ENCODE peak calls at places on chromosomes 7 and 10, in six cellular contexts. E, N, L, V, F and C are unnamed samples.

GRCh38 chr10:97760461-97761257 is 11.1 kb downstream of the SFRP5 start:
- DNase-seq in F (no peak), V (no peak), L (no peak), E (no peak), N (no peak), C (no peak)

GRCh38 chr10:114538544-114538906 is 119.5 kb downstream of the ABLIM1 start:
- DNase-seq in N (peak), L (peak), E (peak), V (no peak), F (no peak), C (no peak)

GRCh38 chr7:42606217-42606905 is 305.5 kb downstream of the C7orf25 start:
- DNase-seq in L (no peak), E (no peak), V (no peak), N (no peak), F (no peak), C (no peak)

GRCh38 chr10:127939786-127940330 is 33.0 kb downstream of the PTPRE start:
- DNase-seq in V (no peak), F (peak), N (no peak), E (no peak), L (no peak), C (no peak)

GRCh38 chr10:63554666-63555065 is 33.5 kb downstream of the REEP3 start:
- DNase-seq in L (peak), F (peak), V (no peak), N (no peak), E (no peak), C (no peak)

GRCh38 chr10:74011016-74011415 is 13.1 kb downstream of the VCL start:
- DNase-seq in V (no peak), L (no peak), F (no peak), E (no peak), N (no peak), C (no peak)

GRCh38 chr7:117035463-117035862 is 82.2 kb downstream of the ST7 start:
- DNase-seq in V (no peak), E (no peak), N (no peak), F (no peak), L (no peak), C (no peak)

GRCh38 chr7:69182596-69183467 is 415.4 kb upstream of the AUTS2 start:
- DNase-seq in E (no peak), F (no peak), L (no peak), V (no peak), N (no peak), C (no peak)

GRCh38 chr10:48708144-48708543 is 23.5 kb downstream of the WDFY4 start:
- DNase-seq in V (no peak), E (no peak), N (no peak), L (no peak), F (no peak), C (no peak)

GRCh38 chr10:68957284-68957615 is 1.3 kb downstream of the DDX21 start:
- DNase-seq in F (no peak), V (no peak), E (no peak), N (no peak), L (no peak), C (no peak)

GRCh38 chr7:97016392-97017196 is 8.0 kb downstream of the DLX5 start:
- DNase-seq in N (peak), E (no peak), V (no peak), L (no peak), F (no peak), C (no peak)

GRCh38 chr10:7788640-7789335 is 811 bp downstream of the ATP5F1C start:
- DNase-seq in N (no peak), L (no peak), V (no peak), E (no peak), F (no peak), C (peak)

GRCh38 chr10:1061930-1062769 is 6.0 kb downstream of the WDR37 start:
- DNase-seq in N (no peak), F (no peak), E (no peak), L (no peak), V (no peak), C (no peak)

GRCh38 chr10:58179238-58179637 is 88.5 kb downstream of the IPMK start:
- DNase-seq in F (peak), V (no peak), E (no peak), N (no peak), L (no peak), C (no peak)
- H3K27ac ChIP-seq in F (no peak), V (no peak), E (no peak), N (no peak), L (no peak), C (no peak)

GRCh38 chr7:30977222-30977621 is 13.5 kb downstream of the GHRHR start:
- DNase-seq in V (no peak), E (no peak), F (no peak), L (no peak), N (no peak), C (peak)

GRCh38 chr7:30980751-30981150 is 17.0 kb downstream of the GHRHR start:
- DNase-seq in E (no peak), F (no peak), N (no peak), V (no peak), L (no peak), C (no peak)

GRCh38 chr7:30979027-30979426 is 15.3 kb downstream of the GHRHR start:
- DNase-seq in E (no peak), N (no peak), L (no peak), V (no peak), F (no peak), C (no peak)

GRCh38 chr7:30977896-30978564 is 14.3 kb downstream of the GHRHR start:
- DNase-seq in F (no peak), V (no peak), E (peak), N (peak), L (no peak), C (peak)

GRCh38 chr7:30980194-30980593 is 16.4 kb downstream of the GHRHR start:
- DNase-seq in E (no peak), N (no peak), V (no peak), F (no peak), L (no peak), C (no peak)
- H3K27ac ChIP-seq in E (no peak), N (no peak), V (no peak), F (no peak), L (no peak), C (no peak)

DNA sequence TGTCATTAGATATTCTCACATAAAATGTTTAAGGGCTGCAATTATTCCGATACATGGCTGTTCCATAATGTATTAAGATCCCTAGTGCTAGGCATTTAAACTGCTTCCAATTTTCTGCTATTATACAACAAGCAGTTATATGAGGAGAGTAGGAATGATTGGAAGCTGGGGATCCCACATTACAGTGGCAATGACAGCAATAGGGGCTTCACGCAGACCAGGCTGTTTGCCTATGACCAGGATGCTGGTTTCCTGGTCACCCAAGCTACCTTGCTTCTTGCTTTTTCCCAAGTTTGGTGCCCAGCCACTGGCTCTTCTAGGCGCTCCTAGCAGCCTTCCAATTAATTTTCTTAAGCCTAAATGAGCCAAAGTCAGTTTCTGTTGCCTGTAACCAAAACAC is 39.3 kb downstream of the SMURF1 start:
- DNase-seq in V (no peak), F (no peak), N (no peak), L (no peak), E (no peak), C (no peak)
- H3K27ac ChIP-seq in V (no peak), F (no peak), N (no peak), L (no peak), E (no peak), C (no peak)

GRCh38 chr10:79487296-79488194 is 24.8 kb upstream of the EIF5AL1 start:
- DNase-seq in L (peak), V (peak), F (no peak), E (peak), N (peak), C (peak)
- H3K27ac ChIP-seq in L (no peak), V (no peak), F (no peak), E (no peak), N (no peak), C (peak)

DNA sequence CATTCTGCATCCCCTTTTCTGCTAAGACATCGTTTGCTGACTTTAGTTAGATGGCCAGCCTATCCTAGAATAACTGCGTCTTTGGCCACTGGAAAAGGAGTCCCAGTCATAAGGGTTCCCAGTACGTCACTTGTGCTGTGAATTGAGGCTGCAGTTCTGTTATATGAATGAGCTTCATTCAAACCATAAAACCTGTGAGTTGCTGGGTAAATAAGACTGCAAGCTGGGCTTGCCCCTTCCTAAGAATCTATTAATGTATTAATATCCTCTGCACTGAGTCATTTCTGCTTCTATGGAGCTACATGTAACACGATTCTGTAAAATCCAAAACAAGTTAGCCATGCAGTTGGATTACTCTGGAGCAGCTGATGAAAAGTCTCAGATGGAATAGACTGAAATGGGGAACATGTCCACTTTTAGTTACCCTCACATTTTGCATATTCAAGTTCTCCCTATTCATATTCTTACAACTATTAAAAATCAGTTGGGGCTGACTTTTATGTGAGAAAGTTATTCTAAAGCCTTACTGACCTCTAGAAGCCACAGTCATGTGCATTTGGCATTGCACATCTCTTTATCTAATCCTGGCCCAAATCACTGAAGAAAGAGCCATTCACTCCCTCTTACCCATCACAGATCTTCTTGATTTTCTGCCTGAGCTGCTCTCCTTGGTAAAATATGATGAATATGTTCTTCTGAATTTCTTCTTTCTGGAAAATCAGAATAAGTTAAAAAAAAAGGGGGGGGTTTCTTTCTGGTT is 41.8 kb upstream of the TMEM213 start:
- DNase-seq in E (no peak), L (no peak), F (no peak), N (no peak), V (no peak), C (no peak)
- H3K27ac ChIP-seq in E (no peak), L (no peak), F (no peak), N (no peak), V (no peak), C (no peak)

GRCh38 chr7:123468303-123468702 is 66.1 kb downstream of the IQUB start:
- DNase-seq in L (no peak), N (no peak), F (no peak), E (no peak), V (no peak), C (no peak)

GRCh38 chr7:123472751-123473150 is 61.6 kb downstream of the IQUB start:
- DNase-seq in E (no peak), V (no peak), N (no peak), F (no peak), L (no peak), C (no peak)

DNA sequence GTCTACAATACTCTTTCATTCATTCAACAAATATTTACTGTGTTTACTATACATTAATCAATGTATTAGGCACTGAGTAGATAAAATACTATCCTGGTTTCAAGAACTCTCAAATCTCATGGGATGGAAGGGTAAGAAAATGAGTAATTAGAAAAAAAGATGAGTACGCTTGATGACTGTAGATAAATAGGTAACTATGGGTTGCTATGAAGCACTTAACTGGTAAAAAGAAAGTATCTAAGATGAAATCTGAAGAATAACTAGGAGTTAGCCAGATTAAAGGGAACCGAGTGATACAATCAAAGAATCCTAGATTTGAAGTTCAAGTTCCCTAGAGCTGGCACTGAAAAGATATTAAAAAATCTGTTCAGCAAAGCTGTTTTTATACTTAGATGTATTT is 62.1 kb downstream of the IQUB start:
- DNase-seq in E (no peak), N (no peak), F (no peak), L (no peak), V (no peak), C (no peak)
- H3K27ac ChIP-seq in E (no peak), N (no peak), F (no peak), L (no peak), V (no peak), C (no peak)